ENCODE peak calls at places on chromosomes 2 and 18, in four cellular contexts. Z, C, R and D are unnamed samples.

GRCh38 chr2:64133828-64134227 is 10.4 kb downstream of the PELI1 start:
- DNase-seq in Z (no peak), R (no peak), C (no peak), D (no peak)

GRCh38 chr2:124025896-124026295 is 809 bp downstream of the CNTNAP5 start:
- DNase-seq in Z (no peak), R (no peak), C (no peak), D (no peak)

GRCh38 chr2:84836215-84836614 is 44.7 kb downstream of the TRABD2A start:
- DNase-seq in Z (no peak), R (no peak), C (no peak), D (no peak)

GRCh38 chr2:164784376-164784775 is 57.2 kb downstream of the COBLL1 start:
- DNase-seq in R (no peak), C (no peak), Z (no peak), D (no peak)

GRCh38 chr2:43317680-43318079 is 91.3 kb upstream of the ZFP36L2 start:
- DNase-seq in C (no peak), Z (no peak), R (no peak), D (no peak)

GRCh38 chr2:225600444-225600843 is 200.9 kb downstream of the NYAP2 start:
- DNase-seq in R (no peak), Z (no peak), C (no peak), D (no peak)

GRCh38 chr18:78722391-78722790 is 257.2 kb upstream of the SALL3 start:
- DNase-seq in Z (no peak), C (no peak), R (no peak), D (no peak)

GRCh38 chr2:240920783-240921231 is 14.7 kb downstream of the CROCC2 start:
- DNase-seq in Z (peak), C (no peak), R (peak), D (peak)

GRCh38 chr2:212282596-212283330 is 255.8 kb downstream of the ERBB4 start:
- DNase-seq in R (no peak), Z (no peak), C (no peak), D (no peak)

GRCh38 chr2:114800371-114800770 is 357.9 kb downstream of the DPP10 start:
- DNase-seq in R (no peak), Z (no peak), C (no peak), D (no peak)

GRCh38 chr2:215188078-215188477 is 49.7 kb upstream of the ABCA12 start:
- DNase-seq in C (no peak), R (no peak), Z (no peak), D (no peak)

GRCh38 chr2:172743898-172744297 is 8.3 kb downstream of the RAPGEF4 start:
- DNase-seq in C (no peak), Z (no peak), R (no peak), D (no peak)

GRCh38 chr2:30236591-30237245 is 5.4 kb downstream of the LBH start:
- DNase-seq in C (peak), Z (no peak), R (no peak), D (no peak)

GRCh38 chr2:73069855-73070650 is 1.5 kb downstream of the SFXN5 start:
- DNase-seq in Z (no peak), C (peak), R (no peak), D (peak)

GRCh38 chr2:239143858-239144712 is 256.7 kb downstream of the HDAC4 start:
- DNase-seq in C (no peak), Z (peak), R (no peak), D (peak)

GRCh38 chr2:106137944-106138903 is 55.9 kb downstream of the UXS1 start:
- DNase-seq in Z (no peak), R (no peak), C (no peak), D (no peak)

GRCh38 chr2:128422571-128422970 is 103.9 kb upstream of the HS6ST1 start:
- DNase-seq in C (peak), R (no peak), Z (no peak), D (no peak)

GRCh38 chr2:121189656-121190381 is 95.2 kb downstream of the TFCP2L1 start:
- DNase-seq in R (no peak), Z (no peak), C (no peak), D (peak)

GRCh38 chr2:6944546-6944945 is 27.3 kb downstream of the RNF144A start:
- DNase-seq in C (no peak), R (peak), Z (no peak), D (no peak)

GRCh38 chr18:22172594-22173049 is 3.2 kb downstream of the GATA6 start:
- DNase-seq in R (no peak), Z (no peak), C (no peak), D (peak)

GRCh38 chr2:232900811-232901701 is 31.0 kb downstream of the SNORC start:
- DNase-seq in C (peak), R (no peak), Z (no peak), D (peak)

GRCh38 chr2:100981011-100981410 is 21.1 kb upstream of the RPL31 start:
- DNase-seq in R (no peak), Z (no peak), C (no peak), D (no peak)

GRCh38 chr18:62445386-62445917 is 77.4 kb upstream of the ZCCHC2 start:
- DNase-seq in C (no peak), Z (no peak), R (peak), D (no peak)

GRCh38 chr18:11887305-11888262 is 20.5 kb downstream of the MPPE1 start:
- DNase-seq in C (no peak), Z (no peak), R (no peak), D (no peak)